ENCODE peak calls at places on chromosomes 1 and 21, in four cellular contexts. S, T, G and C are unnamed samples.

GRCh38 chr1:176522310-176522846 is 59.4 kb downstream of the PAPPA2 start:
- DNase-seq in S (no peak), T (no peak), G (no peak), C (no peak)

GRCh38 chr1:99482286-99482685 is 163.6 kb upstream of the PALMD start:
- DNase-seq in S (no peak), T (no peak), G (no peak), C (no peak)

GRCh38 chr21:27134513-27134912 is 167.6 kb upstream of the ADAMTS5 start:
- DNase-seq in S (no peak), T (peak), G (no peak), C (no peak)

GRCh38 chr1:66274634-66275033 is 259.3 kb upstream of the SGIP1 start:
- DNase-seq in S (no peak), T (peak), G (no peak), C (no peak)

GRCh38 chr1:9345922-9346321 is 53.2 kb downstream of the SPSB1 start:
- DNase-seq in S (no peak), T (no peak), G (no peak), C (no peak)

GRCh38 chr1:90716243-90716551 is 905 bp downstream of the BARHL2 start:
- DNase-seq in S (no peak), T (no peak), G (no peak), C (no peak)

GRCh38 chr1:34002810-34003209 is 138.9 kb downstream of the HMGB4 start:
- DNase-seq in S (no peak), T (no peak), G (no peak), C (no peak)

GRCh38 chr1:205518616-205519540 is 14.4 kb downstream of the CDK18 start:
- DNase-seq in S (no peak), T (no peak), G (no peak), C (peak)

GRCh38 chr1:32028746-32029145 is 15.1 kb downstream of the KHDRBS1 start:
- DNase-seq in S (no peak), T (no peak), G (no peak), C (no peak)

GRCh38 chr1:32031578-32032286 is 18.1 kb downstream of the KHDRBS1 start:
- DNase-seq in S (no peak), T (peak), G (no peak), C (no peak)

GRCh38 chr1:32035119-32035518 is 21.5 kb downstream of the KHDRBS1 start:
- DNase-seq in S (no peak), T (no peak), G (no peak), C (no peak)

DNA sequence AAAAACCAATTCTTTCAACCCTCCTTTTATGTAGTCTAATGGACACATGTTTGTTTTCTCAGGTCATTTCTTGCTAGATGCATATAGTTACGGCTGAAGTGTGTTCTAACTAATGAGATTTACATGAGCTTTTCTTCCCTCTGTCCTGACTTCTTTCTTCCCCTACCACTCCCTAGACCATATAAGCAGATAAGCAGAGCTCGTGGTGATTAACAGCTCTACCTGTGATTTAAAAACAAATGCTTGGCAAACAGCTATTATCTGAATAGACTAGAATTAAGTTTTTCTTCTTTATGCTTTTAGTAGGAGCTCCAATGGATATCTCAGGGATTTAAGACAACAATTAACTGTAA is 18.6 kb downstream of the KHDRBS1 start:
- DNase-seq in S (no peak), T (no peak), G (no peak), C (no peak)
- H3K4me3 ChIP-seq in S (no peak), T (no peak), G (no peak), C (no peak)

GRCh38 chr1:43549921-43550597 is 19.4 kb downstream of the PTPRF start:
- DNase-seq in S (peak), T (no peak), G (peak), C (peak)

GRCh38 chr1:43551396-43551888 is 20.8 kb downstream of the PTPRF start:
- DNase-seq in S (no peak), T (no peak), G (no peak), C (no peak)

GRCh38 chr1:43552059-43552742 is 21.5 kb downstream of the PTPRF start:
- DNase-seq in S (no peak), T (no peak), G (no peak), C (peak)

GRCh38 chr1:43552813-43553212 is 22.1 kb downstream of the PTPRF start:
- DNase-seq in S (no peak), T (no peak), G (peak), C (peak)

DNA sequence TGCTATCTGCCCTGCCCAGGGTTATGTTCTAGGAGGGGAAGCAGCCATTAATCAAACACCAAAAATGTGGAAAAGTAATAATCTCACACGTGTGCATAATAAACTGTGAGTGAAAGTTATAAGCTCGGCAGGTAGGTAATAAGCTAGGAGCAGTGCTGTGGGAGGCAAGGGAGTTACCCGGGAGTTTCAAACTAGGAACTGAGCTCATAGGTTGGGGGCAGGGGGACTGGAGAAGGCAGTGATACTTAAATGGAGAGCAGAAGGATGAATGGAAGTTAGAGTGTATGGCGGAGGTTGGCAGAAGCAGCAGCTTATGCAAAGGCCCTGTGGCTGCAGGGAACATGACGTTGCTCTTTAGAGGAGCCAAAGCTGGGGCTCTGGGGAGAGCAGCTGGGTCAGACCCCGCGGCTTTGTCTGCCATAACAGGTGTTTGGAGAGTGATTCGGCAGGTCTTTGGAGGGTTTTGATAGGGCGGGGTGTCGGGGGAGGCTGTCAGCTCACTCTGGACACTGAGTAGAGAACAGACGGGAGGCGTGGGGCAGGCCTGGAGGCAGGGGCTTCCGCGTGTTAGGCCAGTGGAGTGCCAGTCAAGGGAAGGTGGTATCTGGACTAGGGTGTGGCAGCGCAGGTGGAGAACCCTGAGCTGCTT is 20.0 kb downstream of the PTPRF start:
- DNase-seq in S (no peak), T (no peak), G (no peak), C (no peak)
- H3K4me3 ChIP-seq in S (no peak), T (no peak), G (peak), C (peak)

GRCh38 chr1:154969246-154969645 is 1.3 kb downstream of the SHC1 start:
- DNase-seq in S (no peak), T (no peak), G (no peak), C (no peak)
- H3K4me3 ChIP-seq in S (peak), T (peak), G (peak), C (no peak)

GRCh38 chr21:41366522-41367151 is 4.8 kb downstream of the MX2 start:
- DNase-seq in S (no peak), T (peak), G (no peak), C (peak)

GRCh38 chr21:41369105-41369914 is 7.5 kb downstream of the MX2 start:
- DNase-seq in S (peak), T (no peak), G (peak), C (no peak)

GRCh38 chr21:41369915-41370839 is 8.3 kb downstream of the MX2 start:
- DNase-seq in S (no peak), T (no peak), G (no peak), C (no peak)

GRCh38 chr21:41367598-41368360 is 6.0 kb downstream of the MX2 start:
- DNase-seq in S (no peak), T (no peak), G (no peak), C (no peak)

GRCh38 chr21:41368361-41369104 is 6.7 kb downstream of the MX2 start:
- DNase-seq in S (no peak), T (no peak), G (no peak), C (no peak)
- H3K4me3 ChIP-seq in S (no peak), T (no peak), G (peak), C (no peak)

GRCh38 chr1:109975718-109976117 is 8.8 kb upstream of the AHCYL1 start:
- DNase-seq in S (no peak), T (peak), G (no peak), C (no peak)
- H3K4me3 ChIP-seq in S (no peak), T (no peak), G (no peak), C (no peak)

GRCh38 chr1:225942574-225942973 is 1.6 kb upstream of the LEFTY2 start:
- DNase-seq in S (no peak), T (no peak), G (no peak), C (no peak)

GRCh38 chr1:225941949-225942222 is 866 bp upstream of the LEFTY2 start:
- DNase-seq in S (no peak), T (no peak), G (no peak), C (no peak)

GRCh38 chr1:225940385-225941151 is 452 bp downstream of the LEFTY2 start:
- DNase-seq in S (no peak), T (no peak), G (no peak), C (no peak)

GRCh38 chr1:225943582-225943981 is 2.6 kb upstream of the LEFTY2 start:
- DNase-seq in S (no peak), T (no peak), G (no peak), C (no peak)

DNA sequence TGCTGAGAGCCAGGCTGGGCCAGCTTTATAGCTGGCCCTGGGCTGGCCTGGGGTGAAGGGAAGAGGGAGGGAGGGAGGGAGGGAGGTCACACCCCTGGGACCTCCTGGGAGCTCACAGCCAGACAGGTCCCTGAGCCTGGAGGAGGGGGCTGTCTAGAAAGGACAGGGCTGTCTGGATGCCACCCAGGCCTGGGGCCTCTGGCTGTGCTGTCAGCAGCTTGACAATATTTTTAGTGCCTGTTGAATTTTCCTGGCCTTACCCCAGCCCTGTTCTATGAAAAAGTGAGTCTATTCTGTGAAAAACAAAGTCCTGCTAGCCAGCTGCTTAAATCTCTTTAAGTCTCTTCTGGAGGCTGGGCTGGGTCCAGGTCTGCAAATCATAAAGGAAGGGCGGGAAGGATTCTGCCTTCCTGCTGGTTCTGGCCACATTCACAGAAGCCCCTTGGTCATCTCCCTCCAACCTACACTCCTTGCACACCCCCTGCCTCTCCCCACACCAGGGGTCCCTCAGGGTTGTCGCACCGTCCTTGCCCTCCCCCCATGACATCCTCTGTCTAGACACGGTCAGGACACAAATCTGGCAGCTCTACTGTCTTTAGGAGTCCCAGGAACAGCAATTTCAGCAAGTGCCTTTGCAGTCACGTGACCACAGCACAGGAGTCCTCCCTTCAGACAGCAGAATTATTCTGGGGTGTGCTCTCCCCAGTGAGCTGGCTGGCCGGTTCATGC is at the start of gene LEFTY2:
- DNase-seq in S (no peak), T (no peak), G (no peak), C (no peak)
- H3K4me3 ChIP-seq in S (no peak), T (no peak), G (no peak), C (no peak)

DNA sequence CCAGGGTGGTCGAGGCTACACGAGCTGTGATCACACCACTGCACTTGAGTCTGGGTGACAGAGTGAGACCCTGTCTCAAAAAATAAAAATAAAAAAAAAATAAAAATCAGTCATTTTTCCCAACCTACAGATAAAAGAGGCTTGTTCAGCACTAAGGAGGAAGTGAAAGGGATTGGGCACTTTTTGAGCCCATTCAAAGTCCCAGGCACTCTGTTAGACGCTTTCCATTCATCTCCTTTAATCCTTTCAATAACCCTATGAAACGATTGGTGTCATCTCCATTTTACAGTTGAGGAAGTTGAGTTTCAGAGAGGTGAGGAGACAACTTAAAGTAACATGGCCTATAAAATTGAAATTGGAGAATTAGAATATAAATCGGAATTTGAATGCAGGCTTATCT is 10.4 kb upstream of the AGO4 start:
- DNase-seq in S (no peak), T (no peak), G (no peak), C (no peak)
- H3K4me3 ChIP-seq in S (no peak), T (no peak), G (no peak), C (no peak)

DNA sequence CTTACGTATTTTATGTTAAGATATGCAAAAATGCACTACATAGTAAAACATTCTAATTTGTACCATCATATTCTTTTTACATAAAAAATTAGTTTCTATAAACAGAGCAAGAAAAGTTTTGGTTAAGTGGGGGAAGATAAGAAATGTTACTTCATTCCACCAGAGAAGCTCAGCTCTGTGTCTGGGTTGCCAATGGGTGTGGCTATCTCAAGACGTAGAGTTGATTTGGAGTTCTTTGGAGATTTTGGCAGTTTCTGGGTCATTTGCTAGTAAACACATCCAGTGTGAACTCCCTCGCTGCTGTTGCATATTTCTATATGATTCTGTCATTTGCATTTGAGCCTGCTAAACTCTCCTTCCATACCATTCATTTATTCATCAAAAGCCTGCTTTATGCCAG is 7.2 kb downstream of the RGL1 start:
- DNase-seq in S (no peak), T (no peak), G (no peak), C (no peak)
- H3K4me3 ChIP-seq in S (no peak), T (no peak), G (no peak), C (no peak)